ENCODE peak calls at places on chromosomes 11 and 22, in six cellular contexts. B is DMS153, R is MCF 10A, X is lower leg skin, I is nephron progenitor cell, Z is GM03348. E is an unnamed sample.

GRCh38 chr22:32949719-32950118 is 108.5 kb downstream of the SYN3 start:
- DNase-seq in X (no peak), R (no peak), B (no peak), Z (no peak), I (no peak), E (no peak)

GRCh38 chr11:45285289-45285828 is 782 bp downstream of the SYT13 start:
- DNase-seq in I (no peak), R (no peak), X (no peak), B (no peak), Z (no peak), E (no peak)

GRCh38 chr11:6856871-6857270 is 6.0 kb upstream of the OR10A2 start:
- DNase-seq in B (no peak), Z (no peak), X (no peak), I (no peak), R (peak; percentile 5), E (no peak)

GRCh38 chr11:2565447-2566222 is 120.8 kb downstream of the KCNQ1 start:
- DNase-seq in B (no peak), Z (no peak), I (no peak), X (no peak), R (no peak), E (no peak)

GRCh38 chr11:11387201-11387600 is 34.2 kb upstream of the CSNK2A3 start:
- DNase-seq in Z (no peak), R (no peak), I (no peak), X (no peak), B (no peak), E (no peak)

GRCh38 chr11:32118025-32118974 is 27.4 kb downstream of the RCN1 start:
- DNase-seq in X (no peak), R (peak; percentile 73), B (no peak), I (no peak), Z (no peak), E (no peak)

GRCh38 chr22:46480396-46480795 is 57.0 kb downstream of the CELSR1 start:
- DNase-seq in B (no peak), I (no peak), X (no peak), Z (no peak), R (no peak), E (no peak)

GRCh38 chr22:22130956-22131355 is 113.6 kb upstream of the VPREB1 start:
- DNase-seq in B (no peak), R (no peak), I (no peak), Z (no peak), X (no peak), E (no peak)

GRCh38 chr11:68370211-68371111 is 58.1 kb downstream of the LRP5 start:
- DNase-seq in B (no peak), R (no peak), X (no peak), Z (peak; percentile 36), I (peak; percentile 45), E (peak; percentile 65)

GRCh38 chr11:117944554-117944953 is 15.4 kb upstream of the TMPRSS13 start:
- DNase-seq in B (no peak), Z (no peak), X (no peak), R (no peak), I (no peak), E (no peak)

GRCh38 chr22:23264610-23265388 is 84.5 kb downstream of the BCR start:
- DNase-seq in B (no peak), R (no peak), I (no peak), Z (no peak), X (no peak), E (no peak)

GRCh38 chr11:46296520-46297448 is 19.3 kb downstream of the CREB3L1 start:
- DNase-seq in B (no peak), X (no peak), I (peak; percentile 72), R (no peak), Z (peak; percentile 87), E (no peak)

GRCh38 chr11:73372371-73372993 is 3.7 kb upstream of the RELT start:
- DNase-seq in R (peak; percentile 24), X (no peak), I (no peak), Z (peak; percentile 37), B (no peak), E (peak; percentile 87)

GRCh38 chr22:43884600-43885318 is 7.1 kb downstream of the PNPLA5 start:
- DNase-seq in X (no peak), R (peak; percentile 59), Z (peak; percentile 87), B (no peak), I (peak; percentile 79), E (peak; percentile 45)

E was measured in MM.1S.